ENCODE peak calls at places on chromosome 13, in eight cellular contexts. F, W, Z, H, T, I, A and J are unnamed samples.

GRCh38 chr13:84352946-84353345 is 470.7 kb upstream of the SLITRK1 start:
- DNase-seq in F (no peak), W (no peak), Z (no peak), H (no peak), T (no peak), I (no peak), A (no peak), J (no peak)

GRCh38 chr13:40539954-40540706 is 126.3 kb downstream of the FOXO1 start:
- DNase-seq in F (no peak), W (no peak), Z (peak; percentile 43), H (no peak), T (no peak), I (peak; percentile 24), A (no peak), J (no peak)

GRCh38 chr13:58994778-58995177 is 1169.0 kb downstream of the DIAPH3 start:
- DNase-seq in F (no peak), W (no peak), Z (no peak), H (no peak), T (no peak), I (no peak), A (no peak), J (no peak)

GRCh38 chr13:112839347-112840105 is 129.5 kb upstream of the MCF2L start:
- DNase-seq in F (no peak), W (no peak), Z (no peak), H (no peak), T (no peak), I (peak; percentile 20), A (no peak), J (no peak)

GRCh38 chr13:20178156-20178555 is 14.6 kb downstream of the GJB2 start:
- DNase-seq in F (no peak), W (no peak), Z (no peak), H (no peak), T (no peak), I (no peak), A (no peak), J (no peak)

GRCh38 chr13:62388515-62388914 is 972.9 kb upstream of the PCDH20 start:
- DNase-seq in F (no peak), W (no peak), Z (no peak), H (no peak), T (no peak), I (no peak), A (no peak), J (no peak)

GRCh38 chr13:73933795-73934194 is 200.4 kb downstream of the KLF12 start:
- DNase-seq in F (no peak), W (no peak), Z (no peak), H (no peak), T (no peak), I (no peak), A (no peak), J (no peak)

GRCh38 chr13:99969934-99970760 is 1.4 kb downstream of the ZIC5 start:
- DNase-seq in F (no peak), W (peak; percentile 81), Z (no peak), H (no peak), T (peak; percentile 34), I (no peak), A (peak; percentile 78), J (peak; percentile 90)

GRCh38 chr13:90414691-90415596 is 932.5 kb upstream of the MIR17HG start:
- DNase-seq in F (no peak), W (no peak), Z (no peak), H (no peak), T (no peak), I (peak; percentile 37), A (peak; percentile 61), J (no peak)

GRCh38 chr13:43626994-43627393 is 159.8 kb downstream of the ENOX1 start:
- DNase-seq in F (no peak), W (no peak), Z (no peak), H (no peak), T (no peak), I (no peak), A (no peak), J (no peak)

GRCh38 chr13:31885994-31886393 is 145.6 kb upstream of the FRY start:
- DNase-seq in F (no peak), W (no peak), Z (no peak), H (no peak), T (no peak), I (no peak), A (peak; percentile 52), J (peak; percentile 37)